ENCODE peak calls at places on chromosome 3, in eight cellular contexts. C is activated naive CD4-positive, alpha-beta T cell treated with anti-CD3 and anti-CD28 coated beads, Interleukin-2, amount 50 U/mL, for 16 hours; T is AG08395; N is central memory CD4-positive, alpha-beta T cell; E is NCI-H1417; Y is stimulated activated effector memory CD8-positive, alpha-beta T cell treated with anti-CD3 and anti-CD28 coated beads, Interleukin-12 subunit alpha, Interleukin-12 subunit beta, amount 100 ng/mL, for 72 hours; X is colonic mucosa; B is progenitor cell of endocrine pancreas. R is an unnamed sample.

GRCh38 chr3:170301404-170301803 is 56.1 kb upstream of the SKIL start:
- DNase-seq in C (no peak), T (peak), N (no peak), E (peak), Y (no peak), X (no peak), B (no peak), R (peak)

GRCh38 chr3:139202226-139202958 is 141.4 kb upstream of the MRPS22 start:
- DNase-seq in C (no peak), T (no peak), N (no peak), E (peak), Y (no peak), X (peak), B (no peak), R (peak)

GRCh38 chr3:132488136-132488535 is 70.8 kb downstream of the DNAJC13 start:
- DNase-seq in C (no peak), T (no peak), N (no peak), E (no peak), Y (no peak), X (no peak), B (no peak), R (no peak)

GRCh38 chr3:168086541-168087260 is 9.0 kb downstream of the GOLIM4 start:
- DNase-seq in C (no peak), T (no peak), N (no peak), E (no peak), Y (no peak), X (no peak), B (no peak), R (no peak)

GRCh38 chr3:170162630-170163029 is 18.9 kb downstream of the PHC3 start:
- DNase-seq in C (no peak), T (peak), N (no peak), E (no peak), Y (no peak), X (no peak), B (no peak), R (no peak)

GRCh38 chr3:157920804-157921203 is 185.4 kb downstream of the SHOX2 start:
- DNase-seq in C (no peak), T (no peak), N (no peak), E (peak), Y (no peak), X (no peak), B (no peak), R (peak)

GRCh38 chr3:63611382-63611781 is 41.1 kb upstream of the SNTN start:
- DNase-seq in C (no peak), T (no peak), N (no peak), E (no peak), Y (no peak), X (no peak), B (no peak), R (no peak)

GRCh38 chr3:48276856-48277641 is 36.1 kb downstream of the ZNF589 start:
- DNase-seq in C (no peak), T (no peak), N (no peak), E (no peak), Y (no peak), X (no peak), B (no peak), R (no peak)

GRCh38 chr3:17190353-17191078 is 305.8 kb downstream of the PLCL2 start:
- DNase-seq in C (no peak), T (no peak), N (no peak), E (no peak), Y (no peak), X (no peak), B (no peak), R (no peak)